ENCODE peak calls at places on chromosomes 6 and 20, in six cellular contexts. L is CD8-positive, alpha-beta T cell; X is OCI-LY7; S is hepatocyte; O is HepG2; F is left ventricle myocardium inferior. K is an unnamed sample.

GRCh38 chr6:129672883-129673631 is 36.9 kb downstream of the ARHGAP18 start:
- DNase-seq in L (no peak), X (no peak), S (no peak), O (peak; percentile 55), F (no peak), K (no peak)

GRCh38 chr6:52063584-52064400 is 23.6 kb downstream of the PKHD1 start:
- DNase-seq in L (peak; percentile 59), X (peak; percentile 81), S (peak; percentile 73), O (peak; percentile 61), F (no peak), K (peak; percentile 39)

GRCh38 chr6:72348926-72349325 is 272.9 kb upstream of the KCNQ5 start:
- DNase-seq in L (no peak), X (no peak), S (no peak), O (no peak), F (no peak), K (no peak)

GRCh38 chr20:16846011-16846410 is 97.9 kb downstream of the OTOR start:
- DNase-seq in L (no peak), X (no peak), S (no peak), O (no peak), F (no peak), K (no peak)

GRCh38 chr6:51398793-51399192 is 580.1 kb downstream of the TFAP2B start:
- DNase-seq in L (no peak), X (no peak), S (no peak), O (no peak), F (no peak), K (peak; percentile 7)

GRCh38 chr6:91105532-91105931 is 518.7 kb upstream of the MAP3K7 start:
- DNase-seq in L (no peak), X (no peak), S (no peak), O (no peak), F (no peak), K (no peak)

GRCh38 chr20:55160022-55160421 is 684.6 kb downstream of the DOK5 start:
- DNase-seq in L (no peak), X (no peak), S (peak; percentile 10), O (no peak), F (no peak), K (no peak)

GRCh38 chr6:68307301-68307700 is 327.8 kb upstream of the ADGRB3 start:
- DNase-seq in L (no peak), X (no peak), S (no peak), O (no peak), F (no peak), K (no peak)

GRCh38 chr6:3251462-3252314 is 7.1 kb upstream of the PSMG4 start:
- DNase-seq in L (peak; percentile 84), X (peak; percentile 70), S (peak; percentile 90), O (peak; percentile 77), F (peak; percentile 80), K (peak; percentile 92)

GRCh38 chr6:33777716-33778474 is 11.0 kb downstream of the LEMD2 start:
- DNase-seq in L (no peak), X (no peak), S (no peak), O (no peak), F (no peak), K (no peak)

DNA sequence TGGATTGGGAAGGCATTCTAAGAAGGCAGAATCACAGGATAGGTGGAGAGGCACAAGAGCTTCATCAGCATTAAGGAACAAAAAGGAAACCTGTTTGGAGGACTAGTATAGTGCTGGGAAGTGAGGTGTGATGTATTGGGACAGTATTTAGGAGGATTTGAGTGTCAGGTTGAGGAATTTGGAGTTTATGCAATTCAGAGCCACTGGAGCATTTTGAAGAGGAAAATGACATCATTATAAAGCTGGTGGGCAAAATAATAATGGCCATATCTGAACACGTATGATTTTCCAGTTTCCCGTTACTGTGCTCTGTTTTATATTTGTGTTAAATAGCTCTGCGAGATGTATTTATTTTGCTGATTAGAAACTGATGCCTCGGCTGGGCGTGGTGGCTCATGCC is 14.2 kb downstream of the NDUFAF5 start:
- DNase-seq in L (no peak), X (no peak), S (no peak), O (no peak), F (no peak), K (no peak)
- H3K36me3 ChIP-seq in L (peaks cover 16% of the 10 kb centered on the region), X (peaks cover 97% of the 10 kb centered on the region), S (no peaks in the 10 kb centered on the region), O (peaks cover 34% of the 10 kb centered on the region), F (peaks cover 89% of the 10 kb centered on the region), K (peaks cover 76% of the 10 kb centered on the region)

GRCh38 chr6:31886426-31887068 is 7.8 kb upstream of the SLC44A4 start:
- DNase-seq in L (no peak), X (no peak), S (no peak), O (no peak), F (no peak), K (no peak)

GRCh38 chr6:31888281-31889258 is 8.9 kb downstream of the EHMT2 start:
- DNase-seq in L (peak; percentile 65), X (peak; percentile 38), S (peak; percentile 46), O (no peak), F (peak; percentile 33), K (peak; percentile 64)

GRCh38 chr6:31889331-31889972 is 8.0 kb downstream of the EHMT2 start:
- DNase-seq in L (no peak), X (no peak), S (no peak), O (no peak), F (no peak), K (no peak)

GRCh38 chr6:31887608-31888007 is 8.8 kb upstream of the SLC44A4 start:
- DNase-seq in L (no peak), X (no peak), S (no peak), O (no peak), F (no peak), K (no peak)

DNA sequence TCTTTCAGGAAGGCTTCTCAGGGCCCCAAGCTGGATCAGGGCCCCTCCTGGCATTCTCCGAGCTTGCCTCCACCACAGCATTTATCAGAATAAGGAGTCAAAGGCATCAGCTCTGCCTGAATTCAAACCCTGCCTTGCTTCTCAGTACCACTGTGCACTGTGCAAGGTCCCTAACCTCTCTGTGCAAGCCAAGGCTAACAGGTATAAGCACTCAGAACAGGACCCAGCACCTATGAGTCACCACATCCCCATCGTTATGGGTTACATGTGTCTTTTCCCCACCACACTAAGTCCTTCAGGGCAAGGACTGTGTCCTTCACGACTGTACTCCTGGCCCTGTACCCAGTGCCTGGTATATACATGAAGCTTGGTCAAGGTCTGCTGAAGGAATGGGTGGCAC is 8.4 kb upstream of the SLC44A4 start:
- DNase-seq in L (no peak), X (no peak), S (no peak), O (no peak), F (no peak), K (no peak)
- H3K36me3 ChIP-seq in L (peaks cover 65% of the 10 kb centered on the region), X (peaks cover 93% of the 10 kb centered on the region), S (no peaks in the 10 kb centered on the region), O (peaks cover 57% of the 10 kb centered on the region), F (peaks cover 95% of the 10 kb centered on the region), K (peaks cover 88% of the 10 kb centered on the region)

GRCh38 chr6:100862063-100862462 is 19.1 kb downstream of the ASCC3 start:
- DNase-seq in L (no peak), X (no peak), S (no peak), O (peak; percentile 84), F (no peak), K (no peak)
- H3K36me3 ChIP-seq in L (peaks cover 12% of the 10 kb centered on the region), X (peaks cover 94% of the 10 kb centered on the region), S (no peaks in the 10 kb centered on the region), O (no peaks in the 10 kb centered on the region), F (peaks cover 66% of the 10 kb centered on the region), K (peaks cover 33% of the 10 kb centered on the region)

GRCh38 chr6:155075938-155076337 is 80.8 kb downstream of the TIAM2 start:
- DNase-seq in L (no peak), X (peak; percentile 62), S (no peak), O (no peak), F (no peak), K (no peak)
- H3K36me3 ChIP-seq in L (no peaks in the 10 kb centered on the region), X (no peaks in the 10 kb centered on the region), S (no peaks in the 10 kb centered on the region), O (no peaks in the 10 kb centered on the region), F (no peaks in the 10 kb centered on the region), K (no peaks in the 10 kb centered on the region)